ENCODE peak calls at places on chromosomes 2 and 18, in six cellular contexts. F, D, W, U, H and S are unnamed samples.
A peak's percentile ranks its signal among the peaks of the same experiment; 100 is the strongest.

GRCh38 chr2:188598551-188598950 is 306.9 kb downstream of the GULP1 start:
- DNase-seq in D (no peak), H (no peak), U (peak; percentile 42), F (no peak), W (no peak), S (no peak)

GRCh38 chr2:72539145-72539552 is 286.7 kb downstream of the EXOC6B start:
- DNase-seq in H (no peak), U (no peak), F (peak; percentile 35), D (no peak), W (no peak), S (no peak)

GRCh38 chr2:216519154-216519762 is 20.6 kb downstream of the RPL37A start:
- DNase-seq in H (peak; percentile 64), D (peak; percentile 67), F (peak; percentile 66), U (peak; percentile 86), W (peak; percentile 64), S (no peak)

GRCh38 chr2:48369971-48370370 is 160.0 kb upstream of the STON1 start:
- DNase-seq in W (no peak), H (no peak), U (no peak), D (no peak), F (no peak), S (no peak)

GRCh38 chr2:215970425-215970824 is 42.9 kb downstream of the MREG start:
- DNase-seq in U (no peak), H (no peak), D (no peak), W (no peak), F (no peak), S (no peak)

GRCh38 chr18:13455960-13456471 is 237.5 kb downstream of the LDLRAD4 start:
- DNase-seq in D (no peak), W (no peak), F (no peak), H (no peak), U (no peak), S (no peak)

GRCh38 chr2:196592912-196593881 is 46.3 kb upstream of the CCDC150 start:
- DNase-seq in U (peak; percentile 35), H (peak; percentile 90), F (no peak), D (no peak), W (peak; percentile 75), S (no peak)

GRCh38 chr18:3405713-3406112 is 44.3 kb upstream of the TGIF1 start:
- DNase-seq in D (no peak), F (no peak), U (no peak), W (no peak), H (no peak), S (no peak)

GRCh38 chr2:20187331-20187730 is 37.6 kb downstream of the SDC1 start:
- DNase-seq in U (no peak), H (no peak), D (no peak), W (no peak), F (no peak), S (no peak)

GRCh38 chr2:167440382-167440781 is 552.1 kb downstream of the XIRP2 start:
- DNase-seq in D (no peak), U (no peak), W (no peak), F (no peak), H (no peak), S (no peak)

GRCh38 chr18:44733069-44733753 is 52.5 kb downstream of the SETBP1 start:
- DNase-seq in D (no peak), H (no peak), U (no peak), W (no peak), F (peak; percentile 48), S (no peak)

GRCh38 chr18:78797499-78797898 is 182.1 kb upstream of the SALL3 start:
- DNase-seq in U (no peak), F (no peak), H (no peak), W (no peak), D (no peak), S (no peak)

GRCh38 chr2:209321076-209321475 is 102.8 kb upstream of the MAP2 start:
- DNase-seq in U (no peak), D (no peak), W (no peak), H (no peak), F (no peak), S (no peak)

GRCh38 chr2:239300871-239301742 is 99.7 kb downstream of the HDAC4 start:
- DNase-seq in H (no peak), U (no peak), F (no peak), D (no peak), W (no peak), S (no peak)

GRCh38 chr2:224217962-224218347 is 178.9 kb upstream of the SERPINE2 start:
- DNase-seq in D (no peak), F (no peak), H (no peak), U (peak; percentile 18), W (no peak), S (no peak)

GRCh38 chr2:229931241-229931640 is 8.9 kb downstream of the FBXO36 start:
- DNase-seq in W (no peak), D (no peak), F (no peak), U (no peak), H (no peak), S (no peak)

GRCh38 chr2:20217041-20217970 is 7.6 kb downstream of the SDC1 start:
- DNase-seq in D (no peak), W (no peak), H (no peak), U (no peak), F (no peak), S (no peak)

GRCh38 chr18:73954267-73954666 is 193.4 kb downstream of the FBXO15 start:
- DNase-seq in F (no peak), D (no peak), H (no peak), W (no peak), U (no peak), S (no peak)

GRCh38 chr18:60010984-60011383 is 111.2 kb downstream of the PMAIP1 start:
- DNase-seq in U (no peak), W (no peak), H (no peak), D (no peak), F (no peak), S (no peak)

GRCh38 chr2:215966951-215967350 is 46.4 kb downstream of the MREG start:
- DNase-seq in W (no peak), F (no peak), D (no peak), H (peak; percentile 29), U (no peak), S (no peak)

GRCh38 chr2:99127999-99128398 is 13.5 kb upstream of the C2orf15 start:
- DNase-seq in D (no peak), H (no peak), U (no peak), F (no peak), W (no peak), S (no peak)

GRCh38 chr2:234556848-234557573 is 60.1 kb upstream of the ARL4C start:
- DNase-seq in F (no peak), U (no peak), D (no peak), W (no peak), H (no peak), S (no peak)

GRCh38 chr2:234559609-234560008 is 62.7 kb upstream of the ARL4C start:
- DNase-seq in U (no peak), H (no peak), D (no peak), F (no peak), W (no peak), S (no peak)

GRCh38 chr2:234555161-234555560 is 58.3 kb upstream of the ARL4C start:
- DNase-seq in D (no peak), U (no peak), F (no peak), W (no peak), H (no peak), S (no peak)

GRCh38 chr2:234555616-234556249 is 58.9 kb upstream of the ARL4C start:
- DNase-seq in U (no peak), F (no peak), H (peak; percentile 33), D (no peak), W (no peak), S (no peak)

GRCh38 chr2:234558642-234559041 is 61.8 kb upstream of the ARL4C start:
- DNase-seq in D (no peak), W (no peak), H (no peak), F (no peak), U (no peak), S (no peak)
- TF ChIP-seq CTCF in D (no peak), W (no peak), H (no peak), F (peak; percentile 3), U (no peak), S (no peak)

GRCh38 chr2:192741889-192742288 is 547.2 kb upstream of the TMEFF2 start:
- DNase-seq in H (peak; percentile 3), W (no peak), U (no peak), D (peak; percentile 3), F (no peak), S (no peak)
- TF ChIP-seq CTCF in H (peak; percentile 42), W (peak; percentile 31), U (no peak), D (peak; percentile 46), F (no peak), S (peak; percentile 22)

GRCh38 chr2:235642446-235643107 is 148.7 kb downstream of the AGAP1 start:
- DNase-seq in H (peak; percentile 25), W (no peak), F (no peak), U (peak; percentile 33), D (no peak), S (no peak)
- TF ChIP-seq CTCF in H (no peak), W (no peak), F (no peak), U (peak; percentile 51), D (peak; percentile 10), S (no peak)

GRCh38 chr2:13414907-13415306 is 698.2 kb downstream of the TRIB2 start:
- DNase-seq in D (no peak), W (no peak), H (peak; percentile 29), U (no peak), F (no peak), S (no peak)
- TF ChIP-seq CTCF in D (no peak), W (no peak), H (no peak), U (no peak), F (no peak), S (no peak)

GRCh38 chr2:125516496-125517109 is 1139.4 kb upstream of the GYPC start:
- DNase-seq in D (no peak), U (no peak), H (peak; percentile 19), F (no peak), W (peak; percentile 10), S (no peak)
- TF ChIP-seq CTCF in D (peak; percentile 54), U (peak; percentile 35), H (peak; percentile 57), F (peak; percentile 16), W (peak; percentile 55), S (peak; percentile 47)

GRCh38 chr18:50886914-50887313 is 8.0 kb downstream of the ME2 start:
- DNase-seq in W (no peak), U (no peak), H (no peak), F (no peak), D (no peak), S (no peak)
- TF ChIP-seq CTCF in W (no peak), U (no peak), H (no peak), F (no peak), D (no peak), S (no peak)

DNA sequence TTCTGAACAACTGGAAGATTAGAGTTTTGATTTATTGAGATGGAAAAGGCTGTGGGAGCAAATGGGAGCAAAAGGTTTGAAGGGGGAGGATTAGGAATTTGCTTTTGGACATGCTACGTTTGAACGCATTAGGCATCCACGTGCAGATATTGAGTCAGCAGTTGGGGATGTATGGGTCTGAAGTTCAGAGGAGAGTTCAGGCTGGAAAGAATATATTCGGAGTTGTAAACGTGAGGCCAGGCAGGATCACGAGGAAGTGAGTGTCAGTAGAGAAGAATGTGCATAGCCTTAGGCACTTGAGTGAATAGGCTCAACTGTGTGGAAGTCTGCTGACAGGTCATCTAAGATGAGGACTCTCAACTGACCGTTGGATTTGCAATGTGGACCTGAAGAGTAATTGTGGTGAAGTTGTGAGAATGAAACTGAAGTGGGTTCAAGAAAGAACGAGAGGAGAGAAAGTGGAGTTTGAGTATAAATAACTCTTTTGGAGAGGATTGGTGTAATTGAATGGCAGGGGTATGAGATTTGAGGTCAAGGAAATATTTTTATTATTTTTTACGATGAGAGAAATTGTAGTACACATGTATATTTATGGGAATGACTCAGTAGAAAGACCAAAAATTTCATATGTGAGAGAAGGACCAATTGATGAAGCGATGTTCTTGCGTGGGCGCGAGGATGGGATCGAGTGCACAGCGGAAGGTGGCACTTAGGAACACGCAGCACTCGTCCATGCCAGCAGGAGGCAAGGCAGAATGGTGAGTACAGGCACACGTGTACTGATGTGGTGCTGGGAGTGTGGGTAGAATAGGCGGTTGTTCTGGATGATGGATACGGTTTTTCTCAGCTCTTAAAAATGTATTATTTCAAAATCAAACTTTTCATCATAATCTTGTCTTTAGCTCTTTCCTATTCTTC is 40.5 kb upstream of the POLE4 start:
- DNase-seq in W (no peak), U (no peak), D (no peak), H (no peak), F (peak; percentile 40), S (no peak)
- TF ChIP-seq CTCF in W (peak; percentile 19), U (no peak), D (peak; percentile 22), H (no peak), F (no peak), S (no peak)